ENCODE peak calls at places on chromosomes 6 and 20, in nine cellular contexts. C is uterus, G is right lobe of liver, Q is A549, D is tibial nerve, Y is HepG2, E is adrenal gland, P is breast epithelium, L is spleen. U is an unnamed sample.

GRCh38 chr6:128208851-128209580 is 308.2 kb upstream of the THEMIS start:
- DNase-seq in C (no peak), G (no peak), Q (no peak), D (no peak), Y (peak), E (no peak), P (no peak), L (no peak), U (no peak)

GRCh38 chr6:125810435-125810834 is 19.7 kb downstream of the NCOA7 start:
- DNase-seq in C (no peak), G (no peak), Q (no peak), D (no peak), Y (no peak), E (no peak), P (no peak), L (no peak), U (no peak)

GRCh38 chr6:133632906-133633305 is 256.0 kb upstream of the TCF21 start:
- DNase-seq in C (no peak), G (no peak), Q (no peak), D (no peak), Y (no peak), E (no peak), P (no peak), L (no peak), U (no peak)

GRCh38 chr20:52998268-52998667 is 26.1 kb downstream of the TSHZ2 start:
- DNase-seq in C (no peak), G (no peak), Q (no peak), D (no peak), Y (no peak), E (no peak), P (no peak), L (no peak), U (no peak)

GRCh38 chr6:147285087-147285855 is 81.1 kb downstream of the STXBP5 start:
- DNase-seq in C (no peak), G (no peak), Q (peak), D (no peak), Y (peak), E (no peak), P (no peak), L (no peak), U (no peak)

GRCh38 chr6:106788761-106789160 is 159.4 kb downstream of the QRSL1 start:
- DNase-seq in C (no peak), G (no peak), Q (no peak), D (no peak), Y (no peak), E (no peak), P (no peak), L (no peak), U (no peak)

GRCh38 chr6:101396552-101397173 is 3.2 kb downstream of the GRIK2 start:
- DNase-seq in C (no peak), G (peak), Q (no peak), D (no peak), Y (peak), E (peak), P (no peak), L (no peak), U (no peak)

GRCh38 chr6:110524305-110524704 is 47.9 kb upstream of the SLC22A16 start:
- DNase-seq in C (no peak), G (no peak), Q (no peak), D (no peak), Y (no peak), E (no peak), P (no peak), L (no peak), U (no peak)

GRCh38 chr20:19889011-19889953 is 127.9 kb upstream of the NAA20 start:
- DNase-seq in C (peak), G (no peak), Q (no peak), D (no peak), Y (no peak), E (peak), P (peak), L (peak), U (no peak)

GRCh38 chr6:22956029-22956715 is 386.8 kb downstream of the HDGFL1 start:
- DNase-seq in C (no peak), G (no peak), Q (no peak), D (no peak), Y (no peak), E (no peak), P (no peak), L (no peak), U (no peak)

GRCh38 chr6:72939029-72939428 is 286.3 kb downstream of the KHDC1L start:
- DNase-seq in C (no peak), G (no peak), Q (no peak), D (no peak), Y (no peak), E (no peak), P (no peak), L (no peak), U (no peak)

GRCh38 chr6:149221774-149222070 is 95.8 kb upstream of the TAB2 start:
- DNase-seq in C (no peak), G (no peak), Q (no peak), D (no peak), Y (no peak), E (no peak), P (no peak), L (no peak), U (no peak)

GRCh38 chr6:166775180-166775922 is 148.3 kb upstream of the RPS6KA2 start:
- DNase-seq in C (peak), G (no peak), Q (peak), D (no peak), Y (peak), E (peak), P (no peak), L (no peak), U (no peak)

GRCh38 chr6:106194949-106195919 is 109.1 kb downstream of the PRDM1 start:
- DNase-seq in C (no peak), G (no peak), Q (no peak), D (no peak), Y (no peak), E (no peak), P (no peak), L (no peak), U (no peak)

GRCh38 chr6:113428702-113429101 is 428.4 kb upstream of the MARCKS start:
- DNase-seq in C (no peak), G (no peak), Q (no peak), D (no peak), Y (no peak), E (no peak), P (no peak), L (no peak), U (no peak)

GRCh38 chr6:2259574-2259973 is 14.2 kb upstream of the GMDS start:
- DNase-seq in C (no peak), G (no peak), Q (no peak), D (no peak), Y (no peak), E (no peak), P (no peak), L (no peak), U (no peak)

GRCh38 chr20:41048475-41049242 is 20.0 kb downstream of the TOP1 start:
- DNase-seq in C (no peak), G (no peak), Q (no peak), D (no peak), Y (no peak), E (no peak), P (no peak), L (no peak), U (no peak)

GRCh38 chr6:106197441-106197840 is 111.3 kb downstream of the PRDM1 start:
- DNase-seq in C (no peak), G (no peak), Q (no peak), D (no peak), Y (no peak), E (no peak), P (no peak), L (peak), U (no peak)

GRCh38 chr6:72533601-72534000 is 88.3 kb upstream of the KCNQ5 start:
- DNase-seq in C (no peak), G (no peak), Q (no peak), D (no peak), Y (no peak), E (no peak), P (no peak), L (no peak), U (no peak)

GRCh38 chr20:60062431-60063336 is 104.5 kb downstream of the CDH26 start:
- DNase-seq in C (peak), G (peak), Q (no peak), D (no peak), Y (no peak), E (no peak), P (no peak), L (no peak), U (no peak)

GRCh38 chr6:34239893-34240292 is 3.2 kb downstream of the HMGA1 start:
- DNase-seq in C (no peak), G (no peak), Q (no peak), D (no peak), Y (no peak), E (no peak), P (no peak), L (peak), U (no peak)
- H3K4me3 ChIP-seq in C (no peak), G (no peak), Q (no peak), D (no peak), Y (no peak), E (no peak), P (no peak), L (no peak), U (no peak)

GRCh38 chr6:134703206-134703605 is 246.7 kb downstream of the ALDH8A1 start:
- DNase-seq in C (no peak), G (no peak), Q (no peak), D (no peak), Y (no peak), E (no peak), P (no peak), L (no peak), U (no peak)

GRCh38 chr6:134707342-134707982 is 242.4 kb downstream of the ALDH8A1 start:
- DNase-seq in C (no peak), G (no peak), Q (peak), D (no peak), Y (peak), E (no peak), P (no peak), L (no peak), U (no peak)

GRCh38 chr6:134708079-134708478 is 241.8 kb downstream of the ALDH8A1 start:
- DNase-seq in C (no peak), G (no peak), Q (no peak), D (no peak), Y (no peak), E (no peak), P (no peak), L (no peak), U (no peak)

GRCh38 chr6:134706806-134707205 is 243.1 kb downstream of the ALDH8A1 start:
- DNase-seq in C (no peak), G (no peak), Q (no peak), D (no peak), Y (no peak), E (no peak), P (no peak), L (no peak), U (no peak)

DNA sequence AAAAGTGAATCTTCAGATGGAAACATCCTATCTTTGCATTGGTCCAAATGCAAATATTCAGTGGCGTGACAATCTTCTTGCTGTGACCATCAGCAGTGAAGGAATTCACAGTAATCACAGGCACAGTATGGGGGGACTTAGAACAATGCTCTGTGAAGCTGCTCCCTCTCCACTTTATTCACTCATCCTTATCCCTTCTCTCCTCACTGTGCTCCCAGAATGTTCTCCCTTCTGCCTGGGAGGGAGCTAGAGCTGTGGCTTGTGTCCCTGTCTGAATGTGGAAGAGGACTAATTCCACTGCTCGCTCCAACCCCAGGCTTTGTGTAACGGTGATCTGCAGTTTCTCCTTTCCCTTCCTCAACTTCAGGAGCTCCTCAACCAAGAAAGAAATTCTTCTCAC is 243.7 kb downstream of the ALDH8A1 start:
- DNase-seq in C (no peak), G (no peak), Q (no peak), D (no peak), Y (no peak), E (no peak), P (no peak), L (no peak), U (no peak)
- TF ChIP-seq CTCF in C (no peak), G (no peak), Q (no peak), D (no peak), Y (no peak), E (no peak), P (no peak), L (no peak), U (no peak)

DNA sequence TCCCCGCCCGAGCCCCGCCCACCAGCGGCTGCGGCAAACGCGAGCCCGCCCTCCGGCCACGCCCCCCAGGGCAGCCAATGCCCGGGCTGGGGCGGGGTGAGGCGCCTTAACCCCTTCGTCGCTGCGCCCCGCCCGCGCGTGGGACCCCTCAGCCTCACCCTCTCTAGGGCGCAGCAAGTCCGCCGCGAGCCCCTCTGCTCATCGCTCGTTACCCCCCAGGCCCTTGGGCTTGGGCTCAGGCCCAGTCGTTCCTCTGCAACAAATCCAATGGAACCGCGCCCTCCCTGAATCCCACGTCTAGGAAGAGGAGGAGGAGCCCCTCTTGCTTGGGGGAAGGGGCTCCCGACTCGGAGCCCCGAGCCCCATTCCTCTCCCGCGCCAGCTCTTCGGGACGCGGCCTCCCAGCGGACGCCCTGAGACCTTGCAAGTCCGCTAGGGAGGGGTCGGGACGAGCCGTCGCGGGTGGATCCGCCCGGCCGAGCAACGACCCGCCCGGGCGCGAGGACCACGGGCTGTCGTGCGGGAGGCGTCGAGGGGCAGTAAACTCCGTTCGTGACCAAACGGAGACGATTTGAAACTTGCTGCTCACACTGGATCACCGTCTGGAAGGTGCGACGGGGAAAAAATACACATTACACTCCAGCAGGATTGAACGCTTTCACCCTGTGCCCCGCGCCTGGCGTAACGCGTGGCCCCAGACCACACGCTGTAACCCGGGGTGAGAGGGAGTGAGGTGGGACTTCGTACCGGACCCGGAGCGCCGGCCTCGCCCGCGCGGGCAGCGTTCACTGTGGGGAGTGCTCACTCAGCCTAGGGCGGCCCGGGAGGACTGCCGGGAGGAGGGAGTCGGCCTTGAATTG is 463 bp upstream of the LZTS3 start:
- DNase-seq in C (peak), G (peak), Q (peak), D (peak), Y (peak), E (peak), P (peak), L (peak), U (peak)
- TF ChIP-seq POLR2A in C (no peak), G (peak), Q (peak), D (no peak), Y (peak), E (peak), P (no peak), L (no peak), U (no peak)

GRCh38 chr6:135083992-135084915 is 29.6 kb upstream of the HBS1L start:
- DNase-seq in C (no peak), G (no peak), Q (no peak), D (no peak), Y (no peak), E (no peak), P (no peak), L (no peak), U (no peak)

GRCh38 chr6:135087403-135087802 is 32.8 kb upstream of the HBS1L start:
- DNase-seq in C (no peak), G (no peak), Q (no peak), D (no peak), Y (peak), E (no peak), P (no peak), L (no peak), U (no peak)

GRCh38 chr6:135086414-135086764 is 31.8 kb upstream of the HBS1L start:
- DNase-seq in C (no peak), G (no peak), Q (no peak), D (no peak), Y (no peak), E (no peak), P (no peak), L (no peak), U (no peak)

GRCh38 chr6:135084916-135085269 is 30.3 kb upstream of the HBS1L start:
- DNase-seq in C (no peak), G (no peak), Q (no peak), D (no peak), Y (no peak), E (no peak), P (no peak), L (no peak), U (no peak)

GRCh38 chr6:135085700-135086413 is 31.2 kb upstream of the HBS1L start:
- DNase-seq in C (no peak), G (no peak), Q (no peak), D (no peak), Y (no peak), E (no peak), P (no peak), L (no peak), U (no peak)
- H3K4me3 ChIP-seq in C (no peak), G (no peak), Q (no peak), D (no peak), Y (no peak), E (no peak), P (no peak), L (no peak), U (no peak)

DNA sequence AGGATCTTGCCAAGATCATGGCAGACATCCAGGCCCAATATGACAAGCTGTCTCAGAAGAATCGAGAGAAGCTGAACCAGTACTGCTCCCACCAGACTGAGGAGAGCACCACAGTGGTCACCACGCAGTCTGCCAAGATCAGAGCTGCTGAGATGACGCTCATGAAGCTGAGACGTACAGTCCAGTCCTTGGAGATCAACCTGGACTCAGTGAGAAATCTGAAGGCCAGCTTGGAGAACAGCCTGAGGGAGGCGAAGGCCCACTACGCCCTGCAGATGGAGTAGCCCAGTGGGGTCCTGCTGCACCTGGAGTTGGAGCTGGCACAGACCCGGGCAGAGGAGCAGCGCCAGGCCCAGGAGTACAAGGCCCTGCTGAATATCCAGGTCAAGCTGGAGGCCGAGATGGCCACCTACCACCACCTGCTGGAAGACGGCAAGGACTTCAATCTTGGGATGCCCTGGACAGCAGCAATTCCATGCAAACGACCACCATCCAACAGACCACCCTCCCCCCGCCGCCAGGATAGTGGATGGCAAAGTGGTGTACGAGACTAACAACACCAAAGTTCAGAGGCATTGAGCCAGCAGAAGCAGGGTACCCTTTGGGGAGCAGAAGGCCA is 44.7 kb upstream of the GRM4 start:
- DNase-seq in C (no peak), G (no peak), Q (no peak), D (no peak), Y (no peak), E (no peak), P (no peak), L (no peak), U (peak)
- TF ChIP-seq CTCF in C (no peak), G (no peak), Q (no peak), D (no peak), Y (peak), E (no peak), P (no peak), L (no peak), U (no peak)

DNA sequence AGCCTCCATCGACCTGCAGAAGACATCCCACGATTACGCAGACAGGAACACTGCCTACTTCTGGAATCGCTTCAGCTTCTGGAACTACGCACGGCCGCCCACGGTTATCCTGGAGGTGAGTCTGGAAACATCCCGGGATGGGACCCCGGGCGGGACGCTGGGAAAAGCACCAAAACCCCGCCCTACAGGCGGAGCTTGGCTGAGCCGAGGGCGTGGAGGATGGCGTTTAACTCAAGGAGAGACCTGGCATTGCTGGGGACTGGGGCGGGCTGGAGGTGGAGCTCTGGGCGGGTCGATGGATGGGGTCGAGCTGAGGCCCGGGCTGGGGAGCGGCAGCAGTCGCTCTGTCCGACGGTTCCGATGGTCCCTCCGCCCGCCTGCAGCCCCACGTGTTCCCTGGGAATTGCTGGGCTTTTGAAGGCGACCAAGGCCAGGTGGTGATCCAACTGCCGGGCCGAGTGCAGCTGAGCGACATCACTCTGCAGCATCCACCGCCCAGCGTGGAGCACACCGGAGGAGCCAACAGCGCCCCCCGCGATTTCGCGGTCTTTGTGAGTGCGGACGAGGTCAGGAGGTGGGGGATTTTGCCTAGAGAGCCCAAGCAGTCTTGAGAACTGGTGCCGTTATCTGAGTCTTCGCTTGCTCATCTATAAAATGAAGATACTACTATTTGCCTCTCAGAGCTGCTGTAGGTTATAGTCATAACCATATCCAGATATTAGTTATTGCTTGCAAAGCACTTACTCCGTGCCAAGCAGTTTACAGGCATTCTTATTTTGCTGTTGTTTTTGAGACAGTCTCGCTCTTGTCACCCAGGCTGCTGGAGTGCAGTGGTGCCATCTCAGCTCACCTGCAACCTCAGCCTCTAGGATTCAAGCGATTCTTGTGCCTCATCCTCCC is 3.8 kb downstream of the SPAG4 start:
- DNase-seq in C (peak), G (peak), Q (peak), D (peak), Y (peak), E (peak), P (peak), L (peak), U (peak)
- TF ChIP-seq POLR2A in C (peak), G (no peak), Q (peak), D (no peak), Y (peak), E (peak), P (no peak), L (no peak), U (no peak)

U was measured in suprapubic skin.